ENCODE peak calls at places on chromosomes 5 and 9, in six cellular contexts. D, J, G, V, R and F are unnamed samples. For H3K4me1, the result is how much of the 10 kb centered on the place peaks cover.

GRCh38 chr5:82820958-82821880 is 256.0 kb downstream of the TMEM167A start:
- DNase-seq in J (no peak), V (no peak), D (no peak), R (no peak), G (no peak), F (no peak)

GRCh38 chr9:92432350-92432749 is 8.1 kb upstream of the OMD start:
- DNase-seq in V (no peak), J (no peak), R (no peak), D (no peak), G (no peak), F (no peak)

GRCh38 chr5:169431386-169431785 is 130.4 kb upstream of the SLIT3 start:
- DNase-seq in G (no peak), V (no peak), J (no peak), D (no peak), R (no peak), F (no peak)

GRCh38 chr5:174575043-174575442 is 149.3 kb upstream of the MSX2 start:
- DNase-seq in V (no peak), G (no peak), D (no peak), R (no peak), J (no peak), F (no peak)

GRCh38 chr9:27468000-27468399 is 56.1 kb upstream of the IFNK start:
- DNase-seq in D (no peak), R (no peak), G (no peak), V (no peak), J (no peak), F (no peak)

GRCh38 chr9:8726692-8727091 is 927.1 kb upstream of the DMAC1 start:
- DNase-seq in R (no peak), D (no peak), J (no peak), V (no peak), G (no peak), F (no peak)

GRCh38 chr5:51598026-51598425 is 214.8 kb downstream of the ISL1 start:
- DNase-seq in J (no peak), G (no peak), V (no peak), R (no peak), D (no peak), F (no peak)

GRCh38 chr5:106121972-106122605 is 1548.6 kb downstream of the EFNA5 start:
- DNase-seq in R (no peak), G (no peak), V (no peak), J (no peak), D (no peak), F (no peak)

GRCh38 chr9:92975452-92975770 is 28.1 kb downstream of the FGD3 start:
- DNase-seq in G (no peak), V (no peak), J (no peak), D (no peak), R (no peak), F (no peak)

GRCh38 chr5:7756453-7756852 is 94.5 kb downstream of the CFAP90 start:
- DNase-seq in J (no peak), D (peak), R (no peak), G (no peak), V (no peak), F (no peak)

GRCh38 chr5:115500225-115500624 is 44.4 kb downstream of the FEM1C start:
- DNase-seq in J (no peak), V (no peak), R (no peak), G (no peak), D (no peak), F (no peak)

GRCh38 chr9:114221706-114222465 is 66.5 kb downstream of the COL27A1 start:
- DNase-seq in V (no peak), D (no peak), R (no peak), J (no peak), G (no peak), F (no peak)

GRCh38 chr5:119048246-119048645 is 22.6 kb upstream of the DMXL1 start:
- DNase-seq in J (no peak), R (no peak), D (no peak), V (no peak), G (no peak), F (no peak)

GRCh38 chr9:124286292-124286931 is 28.7 kb downstream of the NEK6 start:
- DNase-seq in J (no peak), D (no peak), V (peak), G (no peak), R (peak), F (no peak)
- H3K4me1 ChIP-seq in J (under half), D (under half), V (under half), G (half or more), R (half or more), F (under half)

GRCh38 chr9:137665697-137666504 is 47.1 kb downstream of the EHMT1 start:
- DNase-seq in R (no peak), G (no peak), V (no peak), J (no peak), D (no peak), F (no peak)
- H3K4me1 ChIP-seq in R (under half), G (half or more), V (under half), J (under half), D (under half), F (under half)

GRCh38 chr5:150632305-150633160 is 7.9 kb upstream of the SYNPO start:
- DNase-seq in G (no peak), J (no peak), V (no peak), R (no peak), D (peak), F (no peak)
- H3K4me1 ChIP-seq in G (half or more), J (under half), V (under half), R (half or more), D (half or more), F (under half)

GRCh38 chr9:105144076-105144475 is 100.4 kb upstream of the SLC44A1 start:
- DNase-seq in J (no peak), V (no peak), G (no peak), R (no peak), D (no peak), F (no peak)
- H3K4me1 ChIP-seq in J (under half), V (under half), G (under half), R (under half), D (under half), F (under half)

GRCh38 chr5:88829773-88830172 is 53.2 kb downstream of the MEF2C start:
- DNase-seq in G (no peak), D (no peak), R (no peak), J (no peak), V (no peak), F (no peak)

GRCh38 chr5:88826959-88827585 is 55.9 kb downstream of the MEF2C start:
- DNase-seq in V (no peak), R (no peak), J (no peak), D (no peak), G (peak), F (no peak)

GRCh38 chr5:88829053-88829452 is 53.9 kb downstream of the MEF2C start:
- DNase-seq in D (no peak), J (no peak), R (no peak), G (no peak), V (no peak), F (no peak)

GRCh38 chr5:88825782-88826110 is 57.2 kb downstream of the MEF2C start:
- DNase-seq in G (no peak), D (no peak), V (no peak), J (no peak), R (no peak), F (no peak)

GRCh38 chr5:88827997-88828396 is 55.0 kb downstream of the MEF2C start:
- DNase-seq in G (no peak), R (no peak), V (no peak), J (no peak), D (no peak), F (no peak)
- H3K4me1 ChIP-seq in G (under half), R (half or more), V (under half), J (under half), D (half or more), F (under half)

GRCh38 chr5:103207653-103208052 is 50.9 kb upstream of the MACIR start:
- DNase-seq in G (no peak), R (no peak), J (no peak), V (no peak), D (no peak), F (no peak)

GRCh38 chr5:103209065-103209464 is 49.5 kb upstream of the MACIR start:
- DNase-seq in D (no peak), G (no peak), V (no peak), J (no peak), R (no peak), F (no peak)

GRCh38 chr5:103207001-103207400 is 51.6 kb upstream of the MACIR start:
- DNase-seq in G (no peak), V (no peak), R (no peak), J (no peak), D (no peak), F (no peak)

GRCh38 chr5:103208460-103208859 is 50.1 kb upstream of the MACIR start:
- DNase-seq in G (no peak), D (no peak), J (no peak), V (no peak), R (no peak), F (no peak)

GRCh38 chr5:103205991-103206700 is 52.4 kb upstream of the MACIR start:
- DNase-seq in R (no peak), J (no peak), V (no peak), G (no peak), D (no peak), F (no peak)
- H3K4me1 ChIP-seq in R (under half), J (under half), V (under half), G (under half), D (under half), F (under half)

GRCh38 chr9:137456864-137457405 is 2.2 kb downstream of the NSMF start:
- DNase-seq in J (no peak), D (peak), G (no peak), V (no peak), R (peak), F (peak)
- H3K4me1 ChIP-seq in J (under half), D (under half), G (half or more), V (half or more), R (under half), F (half or more)

DNA sequence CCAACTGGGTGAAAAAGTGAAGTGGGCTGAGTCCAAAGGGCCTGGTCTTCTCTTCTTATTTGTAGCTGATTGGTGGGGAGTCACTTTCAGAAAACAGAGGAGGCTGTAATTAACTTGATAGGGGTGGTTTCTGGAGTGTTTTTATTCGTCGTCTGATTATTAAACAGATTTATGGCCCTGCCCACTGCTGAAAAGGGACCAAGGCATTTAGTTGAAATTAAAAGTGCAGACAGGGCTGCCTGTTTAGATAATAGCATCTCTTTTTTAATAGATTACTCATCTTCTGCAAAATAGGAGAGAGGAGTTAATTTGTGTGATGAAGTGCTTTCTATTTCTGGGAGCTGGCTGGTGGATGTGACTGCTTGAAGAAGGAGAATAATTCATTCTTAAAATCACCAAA is 81.0 kb upstream of the SAP30L start:
- DNase-seq in G (no peak), R (no peak), D (no peak), J (no peak), V (no peak), F (no peak)
- H3K4me1 ChIP-seq in G (under half), R (under half), D (under half), J (under half), V (under half), F (under half)